ENCODE peak calls at places on chromosomes 2 and 18, in seven cellular contexts. V is NT2/D1, S is HepG2, H is GM12878, X is H1, M is K562, B is SK-N-SH. G is an unnamed sample.

GRCh38 chr2:64225491-64225890 is 81.3 kb upstream of the PELI1 start:
- DNase-seq in X (no peak), B (no peak), V (no peak), S (no peak), M (no peak), H (no peak), G (no peak)

GRCh38 chr2:165563468-165564225 is 94.1 kb downstream of the CSRNP3 start:
- DNase-seq in V (peak), H (no peak), B (no peak), M (no peak), X (no peak), S (peak), G (no peak)

GRCh38 chr18:69257861-69258458 is 142.7 kb upstream of the DOK6 start:
- DNase-seq in X (no peak), S (peak), M (no peak), H (no peak), B (no peak), V (no peak), G (no peak)

GRCh38 chr18:79580481-79581171 is 99.0 kb upstream of the CTDP1 start:
- DNase-seq in V (no peak), B (no peak), M (no peak), S (no peak), H (no peak), X (no peak), G (no peak)

GRCh38 chr18:46570134-46570533 is 86.9 kb downstream of the LOXHD1 start:
- DNase-seq in X (no peak), S (no peak), V (no peak), B (no peak), H (no peak), M (no peak), G (no peak)

GRCh38 chr2:149125031-149125725 is 86.7 kb downstream of the LYPD6B start:
- DNase-seq in B (no peak), S (peak), M (no peak), V (no peak), H (no peak), X (no peak), G (no peak)

GRCh38 chr2:72137498-72138010 is 10.1 kb downstream of the CYP26B1 start:
- DNase-seq in S (peak), V (no peak), M (peak), H (no peak), X (no peak), B (peak), G (no peak)

GRCh38 chr2:41907716-41908328 is 140.0 kb upstream of the PKDCC start:
- DNase-seq in H (no peak), S (no peak), B (no peak), V (no peak), M (peak), X (no peak), G (no peak)

GRCh38 chr2:74658516-74658915 is 4.5 kb downstream of the SEMA4F start:
- DNase-seq in H (no peak), S (no peak), B (no peak), X (no peak), V (no peak), M (no peak), G (no peak)

GRCh38 chr2:37558622-37559021 is 112.8 kb downstream of the CDC42EP3 start:
- DNase-seq in M (no peak), V (no peak), X (no peak), S (no peak), H (no peak), B (no peak), G (no peak)

GRCh38 chr2:232611559-232612218 is 21.7 kb upstream of the EFHD1 start:
- DNase-seq in B (peak), H (no peak), M (peak), X (no peak), S (peak), V (no peak), G (no peak)

GRCh38 chr2:74887445-74887951 is 53.6 kb downstream of the HK2 start:
- DNase-seq in B (no peak), V (no peak), X (no peak), S (no peak), H (no peak), M (no peak), G (no peak)

GRCh38 chr2:224039080-224039769 is at the start of gene SERPINE2:
- DNase-seq in V (peak), S (no peak), M (no peak), H (no peak), X (no peak), B (peak), G (peak)

GRCh38 chr2:3399829-3400228 is 20.3 kb downstream of the TRAPPC12 start:
- DNase-seq in V (no peak), M (no peak), B (peak), X (no peak), H (no peak), S (no peak), G (no peak)

GRCh38 chr2:2174956-2175355 is 156.1 kb downstream of the MYT1L start:
- DNase-seq in S (no peak), V (peak), M (no peak), X (no peak), H (no peak), B (no peak), G (no peak)

GRCh38 chr2:32342811-32343210 is 14.0 kb upstream of the BIRC6 start:
- DNase-seq in H (no peak), S (no peak), V (no peak), X (no peak), M (no peak), B (peak), G (no peak)

DNA sequence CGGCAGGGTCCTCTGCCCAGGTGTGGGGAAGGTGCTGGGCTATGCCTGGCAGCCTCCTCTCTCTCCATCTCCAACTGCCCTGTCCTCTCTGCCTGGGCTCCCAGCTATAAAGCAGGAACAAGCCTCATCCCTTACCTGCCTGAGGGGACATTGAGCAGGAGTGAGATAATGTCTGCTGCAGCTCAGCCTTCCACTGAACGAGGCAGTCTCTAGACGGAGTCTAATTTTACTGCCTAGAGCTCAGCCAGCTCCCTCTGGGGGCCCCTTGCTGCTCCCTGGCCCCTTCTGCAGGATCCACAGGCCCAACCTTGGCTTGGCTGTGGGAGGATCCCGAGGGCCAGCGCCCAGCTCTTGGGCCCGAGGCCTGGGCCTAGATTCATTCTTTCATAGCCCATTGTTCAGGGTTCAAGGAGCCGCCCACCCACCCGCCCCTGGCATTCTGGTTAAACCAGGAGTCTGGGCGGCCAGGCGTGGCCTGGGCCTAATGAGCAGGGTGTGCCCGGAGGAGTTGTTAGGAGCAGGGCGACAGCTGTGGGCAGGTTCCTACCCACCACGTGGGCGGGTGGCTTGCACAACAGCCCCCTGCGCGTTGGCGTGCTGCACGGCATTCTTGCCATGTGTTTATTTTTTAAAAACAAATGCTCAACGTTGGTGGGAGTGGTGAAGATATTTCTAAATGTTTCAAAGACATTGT is 44.6 kb downstream of the FOSL2 start:
- DNase-seq in S (no peak), M (no peak), H (no peak), X (no peak), V (no peak), B (peak), G (no peak)
- TF ChIP-seq YY1 in S (no peak), M (no peak), H (no peak), X (no peak), V (no peak), B (no peak), G (no peak)

GRCh38 chr2:237498341-237498740 is 11.3 kb downstream of the MLPH start:
- DNase-seq in S (no peak), B (no peak), M (no peak), X (no peak), V (no peak), H (no peak), G (no peak)
- TF ChIP-seq YY1 in S (no peak), B (no peak), M (no peak), X (no peak), V (no peak), H (no peak), G (no peak)

GRCh38 chr2:208982831-208983230 is 441.0 kb upstream of the MAP2 start:
- DNase-seq in X (no peak), H (no peak), B (no peak), V (no peak), S (no peak), M (no peak), G (no peak)

GRCh38 chr2:208983476-208983875 is 440.4 kb upstream of the MAP2 start:
- DNase-seq in S (no peak), B (no peak), X (no peak), V (no peak), M (no peak), H (no peak), G (no peak)

GRCh38 chr2:208985644-208986043 is 438.2 kb upstream of the MAP2 start:
- DNase-seq in M (peak), V (no peak), S (no peak), X (no peak), B (no peak), H (no peak), G (no peak)

GRCh38 chr2:208980321-208980720 is 443.5 kb upstream of the MAP2 start:
- DNase-seq in B (no peak), X (no peak), S (no peak), H (no peak), V (no peak), M (no peak), G (no peak)

GRCh38 chr2:208984376-208985100 is 439.3 kb upstream of the MAP2 start:
- DNase-seq in B (no peak), M (no peak), H (no peak), X (no peak), V (no peak), S (no peak), G (no peak)
- TF ChIP-seq YY1 in B (no peak), M (no peak), H (no peak), X (no peak), V (no peak), S (no peak), G (no peak)

GRCh38 chr2:241860184-241861078 is 1.7 kb upstream of the PDCD1 start:
- DNase-seq in X (no peak), H (no peak), S (no peak), V (no peak), B (peak), M (no peak), G (no peak)
- TF ChIP-seq YY1 in X (no peak), H (no peak), S (no peak), V (no peak), B (no peak), M (no peak), G (no peak)

DNA sequence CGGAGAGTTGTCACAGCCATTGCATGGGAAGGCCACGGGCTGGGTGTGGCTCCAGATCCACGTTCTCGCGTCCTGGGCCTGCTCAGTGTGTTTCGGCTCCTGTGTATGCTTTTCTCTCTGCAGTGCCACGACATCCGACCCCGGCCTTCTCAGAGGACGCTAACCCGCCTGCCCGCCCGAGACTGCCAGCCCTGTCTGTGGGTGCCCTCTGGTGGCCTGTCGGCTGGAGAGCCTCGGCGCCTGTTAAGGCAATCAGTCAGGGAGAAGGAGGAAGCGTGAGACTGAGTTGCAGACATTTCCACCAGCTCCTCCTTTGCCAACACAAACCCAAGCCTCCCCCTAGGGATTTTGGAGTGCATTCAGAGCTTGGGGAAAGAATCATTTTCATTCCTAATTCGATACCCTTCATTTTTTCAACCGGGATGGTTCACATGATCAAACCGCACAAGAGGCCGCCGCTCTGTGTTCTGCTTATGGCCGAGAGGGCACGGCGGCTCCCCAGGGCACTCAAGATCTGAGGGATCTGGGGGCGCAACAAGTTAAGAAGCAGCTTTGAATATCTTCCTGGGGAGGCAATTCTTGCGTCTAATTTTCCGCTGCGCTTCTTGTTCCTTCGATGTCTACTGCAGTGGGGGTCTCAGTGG is 37.5 kb upstream of the ZBTB7C start:
- DNase-seq in B (peak), S (peak), X (peak), H (no peak), V (peak), M (peak), G (peak)
- TF ChIP-seq YY1 in B (no peak), S (peak), X (no peak), H (peak), V (no peak), M (no peak), G (no peak)

DNA sequence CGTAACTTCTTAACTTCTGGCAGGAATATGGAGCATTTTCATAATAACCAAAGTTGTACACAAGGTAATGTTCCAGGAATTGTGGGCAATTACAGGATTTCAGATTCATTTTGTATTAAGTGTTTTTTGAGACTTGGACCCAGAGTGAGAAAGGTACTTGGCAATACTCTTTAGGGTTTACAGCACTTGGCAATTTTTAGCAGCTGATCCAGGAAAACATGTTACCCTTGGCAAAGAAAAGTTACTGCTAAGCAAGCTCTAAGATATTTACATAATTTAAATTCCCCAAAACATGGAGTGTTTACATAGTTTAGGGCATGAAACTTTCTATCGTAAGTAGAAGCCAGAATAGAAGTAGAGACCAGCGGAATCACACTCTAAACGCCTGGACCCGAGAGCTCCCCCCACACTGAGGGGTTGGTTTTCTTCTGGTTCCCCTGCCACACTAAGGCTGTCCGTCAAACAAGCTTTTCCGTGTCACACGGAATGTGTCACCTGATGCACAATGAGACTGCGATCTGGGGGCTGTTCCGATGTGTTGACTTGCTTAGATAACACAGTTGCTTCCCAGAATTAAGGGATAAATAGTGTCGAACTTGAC is 177.1 kb downstream of the PTGR3 start:
- DNase-seq in H (no peak), M (no peak), B (no peak), S (no peak), X (no peak), V (no peak), G (no peak)
- TF ChIP-seq YY1 in H (no peak), M (no peak), B (no peak), S (no peak), X (no peak), V (no peak), G (no peak)

GRCh38 chr2:54053830-54054229 is 61.6 kb upstream of the ACYP2 start:
- DNase-seq in H (no peak), S (no peak), B (no peak), M (no peak), X (no peak), V (no peak), G (no peak)
- TF ChIP-seq YY1 in H (no peak), S (no peak), B (no peak), M (no peak), X (no peak), V (no peak), G (no peak)

G was measured in HCT116.